ENCODE peak calls at places on chromosome 6, in five cellular contexts. Q is stimulated activated CD4-positive, alpha-beta T cell treated with anti-CD3 and anti-CD28 coated beads, Interleukin-1b, Interleukin-23, amount 100 ng/mL, for 4 hours; V is endothelial cell; A is brain microvascular endothelial cell; P is GM06990. F is an unnamed sample.

GRCh38 chr6:10138917-10139316 is 276.0 kb downstream of the TFAP2A start:
- DNase-seq in Q (no peak), V (no peak), A (peak; percentile 88), P (peak; percentile 1), F (no peak)

GRCh38 chr6:156778615-156779205 is 1.5 kb downstream of the ARID1B start:
- DNase-seq in Q (peak; percentile 51), V (peak; percentile 45), A (peak; percentile 16), P (peak; percentile 65), F (no peak)

GRCh38 chr6:117906905-117907599 is at the start of gene SLC35F1:
- DNase-seq in Q (peak; percentile 37), V (peak; percentile 66), A (peak; percentile 22), P (peak; percentile 36), F (no peak)

GRCh38 chr6:3414704-3415453 is 42.0 kb downstream of the SLC22A23 start:
- DNase-seq in Q (no peak), V (no peak), A (peak; percentile 44), P (peak; percentile 37), F (no peak)

GRCh38 chr6:63649847-63650265 is 14.3 kb downstream of the PHF3 start:
- DNase-seq in Q (no peak), V (no peak), A (no peak), P (no peak), F (no peak)

GRCh38 chr6:98039876-98040605 is 757.0 kb upstream of the MMS22L start:
- DNase-seq in Q (no peak), V (no peak), A (no peak), P (no peak), F (no peak)

GRCh38 chr6:133921249-133921859 is 31.7 kb upstream of the TBPL1 start:
- DNase-seq in Q (peak; percentile 52), V (peak; percentile 83), A (peak; percentile 83), P (peak; percentile 34), F (peak; percentile 40)

GRCh38 chr6:14732226-14732844 is 513.5 kb upstream of the JARID2 start:
- DNase-seq in Q (no peak), V (no peak), A (no peak), P (no peak), F (no peak)

GRCh38 chr6:163513570-163514166 is 99.2 kb downstream of the QKI start:
- DNase-seq in Q (no peak), V (no peak), A (no peak), P (no peak), F (no peak)

GRCh38 chr6:170088349-170088951 is 202.4 kb downstream of the DLL1 start:
- DNase-seq in Q (no peak), V (no peak), A (no peak), P (peak; percentile 82), F (no peak)

GRCh38 chr6:70375882-70376281 is 37.4 kb upstream of the FAM135A start:
- DNase-seq in Q (no peak), V (no peak), A (no peak), P (no peak), F (no peak)

GRCh38 chr6:42101186-42101657 is 41.2 kb downstream of the C6orf132 start:
- DNase-seq in Q (no peak), V (no peak), A (peak; percentile 31), P (no peak), F (no peak)

GRCh38 chr6:29850011-29850553 is 22.5 kb downstream of the HLA-G start:
- DNase-seq in Q (no peak), V (no peak), A (no peak), P (no peak), F (no peak)

GRCh38 chr6:151497935-151498726 is 4.3 kb downstream of the CCDC170 start:
- DNase-seq in Q (no peak), V (no peak), A (no peak), P (no peak), F (no peak)

GRCh38 chr6:84462697-84463096 is 235.3 kb upstream of the CEP162 start:
- DNase-seq in Q (no peak), V (no peak), A (peak; percentile 45), P (no peak), F (no peak)

F was measured in GM12864.